ENCODE peak calls at places on chromosome 7, in five cellular contexts. J is sigmoid colon, S is GM23338, F is ovary, R is fibroblast of lung. W is an unnamed sample.

GRCh38 chr7:26705567-26705966 is 158.8 kb downstream of the SKAP2 start:
- DNase-seq in J (no peak), S (no peak), F (no peak), R (peak; percentile 98), W (no peak)

GRCh38 chr7:36208997-36209813 is 56.2 kb downstream of the EEPD1 start:
- DNase-seq in J (peak; percentile 22), S (no peak), F (no peak), R (no peak), W (no peak)

GRCh38 chr7:76330673-76331072 is 28.1 kb downstream of the YWHAG start:
- DNase-seq in J (peak; percentile 33), S (peak; percentile 55), F (no peak), R (no peak), W (no peak)

GRCh38 chr7:38160003-38160571 is 18.0 kb upstream of the STARD3NL start:
- DNase-seq in J (no peak), S (no peak), F (no peak), R (no peak), W (no peak)

GRCh38 chr7:155969192-155969929 is 157.1 kb upstream of the SHH start:
- DNase-seq in J (peak; percentile 48), S (no peak), F (no peak), R (no peak), W (no peak)

GRCh38 chr7:131250331-131250730 is 77.3 kb upstream of the MKLN1 start:
- DNase-seq in J (no peak), S (peak; percentile 33), F (no peak), R (no peak), W (no peak)

GRCh38 chr7:36606442-36607205 is 117.7 kb downstream of the AOAH start:
- DNase-seq in J (no peak), S (no peak), F (no peak), R (no peak), W (no peak)

GRCh38 chr7:290554-291301 is 758 bp downstream of the FOXL3 start:
- DNase-seq in J (no peak), S (peak; percentile 42), F (no peak), R (no peak), W (no peak)

GRCh38 chr7:32905175-32905662 is 13.7 kb upstream of the KBTBD2 start:
- DNase-seq in J (no peak), S (peak; percentile 98), F (peak; percentile 32), R (peak; percentile 75), W (no peak)

GRCh38 chr7:80661729-80662128 is 23.3 kb downstream of the CD36 start:
- DNase-seq in J (no peak), S (peak; percentile 67), F (no peak), R (no peak), W (no peak)

GRCh38 chr7:80660939-80661338 is 22.5 kb downstream of the CD36 start:
- DNase-seq in J (no peak), S (no peak), F (no peak), R (no peak), W (no peak)

GRCh38 chr7:80662252-80662651 is 23.8 kb downstream of the CD36 start:
- DNase-seq in J (no peak), S (no peak), F (no peak), R (no peak), W (peak; percentile 41)

GRCh38 chr7:80666376-80666775 is 27.9 kb downstream of the CD36 start:
- DNase-seq in J (no peak), S (no peak), F (no peak), R (no peak), W (no peak)

GRCh38 chr7:80665526-80665925 is 27.1 kb downstream of the CD36 start:
- DNase-seq in J (no peak), S (no peak), F (no peak), R (no peak), W (no peak)
- H3K36me3 ChIP-seq in J (no peaks in the 10 kb centered on the region), S (no peaks in the 10 kb centered on the region), F (no peaks in the 10 kb centered on the region), R (no peaks in the 10 kb centered on the region), W (no peaks in the 10 kb centered on the region)

GRCh38 chr7:101941481-101942383 is 124.3 kb downstream of the CUX1 start:
- DNase-seq in J (peak; percentile 86), S (no peak), F (peak; percentile 72), R (peak; percentile 80), W (no peak)

GRCh38 chr7:101940830-101941229 is 123.4 kb downstream of the CUX1 start:
- DNase-seq in J (peak; percentile 75), S (peak; percentile 91), F (peak; percentile 43), R (no peak), W (peak; percentile 82)

GRCh38 chr7:101943889-101944605 is 126.6 kb downstream of the CUX1 start:
- DNase-seq in J (peak; percentile 78), S (no peak), F (no peak), R (no peak), W (no peak)

GRCh38 chr7:101943306-101943705 is 125.9 kb downstream of the CUX1 start:
- DNase-seq in J (peak; percentile 57), S (no peak), F (no peak), R (no peak), W (no peak)

GRCh38 chr7:101942603-101943210 is 125.3 kb downstream of the CUX1 start:
- DNase-seq in J (peak; percentile 60), S (no peak), F (no peak), R (no peak), W (no peak)
- H3K4me1 ChIP-seq in J (peaks cover 68% of the 10 kb centered on the region), S (peaks cover 56% of the 10 kb centered on the region), F (peaks cover 17% of the 10 kb centered on the region), R (peaks cover 15% of the 10 kb centered on the region), W (peaks cover 28% of the 10 kb centered on the region)

GRCh38 chr7:106248616-106249015 is 36.2 kb downstream of the NAMPT start:
- DNase-seq in J (no peak), S (no peak), F (no peak), R (no peak), W (no peak)

GRCh38 chr7:106252568-106252967 is 32.2 kb downstream of the NAMPT start:
- DNase-seq in J (no peak), S (no peak), F (no peak), R (no peak), W (no peak)

GRCh38 chr7:106247827-106248201 is 37.0 kb downstream of the NAMPT start:
- DNase-seq in J (no peak), S (no peak), F (no peak), R (no peak), W (no peak)

GRCh38 chr7:106246941-106247826 is 37.6 kb downstream of the NAMPT start:
- DNase-seq in J (no peak), S (no peak), F (no peak), R (no peak), W (no peak)

GRCh38 chr7:106249488-106249887 is 35.3 kb downstream of the NAMPT start:
- DNase-seq in J (no peak), S (no peak), F (no peak), R (no peak), W (no peak)
- H3K36me3 ChIP-seq in J (peaks cover 10% of the 10 kb centered on the region), S (peaks cover 24% of the 10 kb centered on the region), F (no peaks in the 10 kb centered on the region), R (no peaks in the 10 kb centered on the region), W (peaks cover 21% of the 10 kb centered on the region)

GRCh38 chr7:22782616-22783232 is 39.9 kb downstream of the TOMM7 start:
- DNase-seq in J (peak; percentile 77), S (peak; percentile 84), F (peak; percentile 46), R (peak; percentile 55), W (no peak)
- H3K4me1 ChIP-seq in J (no peaks in the 10 kb centered on the region), S (no peaks in the 10 kb centered on the region), F (peaks cover 2% of the 10 kb centered on the region), R (peaks cover 6% of the 10 kb centered on the region), W (no peaks in the 10 kb centered on the region)